ENCODE peak calls at places on chromosomes 5 and 9, in nine cellular contexts. One of them, this sample, is unnamed.

GRCh38 chr5:174338204-174339010 is 292.9 kb downstream of the NSG2 start:
- DNase-seq in stimulated activated CD4-positive, alpha-beta T cell treated with anti-CD3 and anti-CD28 coated beads, Interleukin-1b, Interleukin-23, amount 100 ng/mL, for 24 hours: no peak
- DNase-seq in psoas muscle: no peak
- DNase-seq in T-cell: no peak
- DNase-seq in NCI-H1105 treated with DMSO at 0.1 percent for 48 hours: no peak
- DNase-seq in hippocampal formation: no peak
- DNase-seq in breast epithelium: no peak
- DNase-seq in heart left ventricle: no peak
- DNase-seq in NCI-H460: no peak
- DNase-seq in this sample: no peak

GRCh38 chr9:134644715-134645606 is 3.4 kb downstream of the COL5A1 start:
- DNase-seq in hippocampal formation: no peak
- DNase-seq in NCI-H1105 treated with DMSO at 0.1 percent for 48 hours: no peak
- DNase-seq in T-cell: no peak
- DNase-seq in heart left ventricle: peak
- DNase-seq in NCI-H460: no peak
- DNase-seq in psoas muscle: peak
- DNase-seq in breast epithelium: peak
- DNase-seq in stimulated activated CD4-positive, alpha-beta T cell treated with anti-CD3 and anti-CD28 coated beads, Interleukin-1b, Interleukin-23, amount 100 ng/mL, for 24 hours: no peak
- DNase-seq in this sample: peak

GRCh38 chr5:2177244-2177643 is 294.5 kb upstream of the IRX4 start:
- DNase-seq in NCI-H460: no peak
- DNase-seq in heart left ventricle: no peak
- DNase-seq in stimulated activated CD4-positive, alpha-beta T cell treated with anti-CD3 and anti-CD28 coated beads, Interleukin-1b, Interleukin-23, amount 100 ng/mL, for 24 hours: no peak
- DNase-seq in T-cell: no peak
- DNase-seq in breast epithelium: no peak
- DNase-seq in NCI-H1105 treated with DMSO at 0.1 percent for 48 hours: no peak
- DNase-seq in hippocampal formation: no peak
- DNase-seq in psoas muscle: no peak
- DNase-seq in this sample: no peak

GRCh38 chr9:121686930-121687541 is 35.6 kb downstream of the DAB2IP start:
- DNase-seq in stimulated activated CD4-positive, alpha-beta T cell treated with anti-CD3 and anti-CD28 coated beads, Interleukin-1b, Interleukin-23, amount 100 ng/mL, for 24 hours: peak
- DNase-seq in T-cell: no peak
- DNase-seq in hippocampal formation: peak
- DNase-seq in heart left ventricle: no peak
- DNase-seq in breast epithelium: peak
- DNase-seq in NCI-H460: peak
- DNase-seq in psoas muscle: peak
- DNase-seq in NCI-H1105 treated with DMSO at 0.1 percent for 48 hours: peak
- DNase-seq in this sample: peak

GRCh38 chr5:121968910-121969607 is 7.3 kb downstream of the SRFBP1 start:
- DNase-seq in hippocampal formation: no peak
- DNase-seq in psoas muscle: no peak
- DNase-seq in NCI-H460: peak
- DNase-seq in heart left ventricle: no peak
- DNase-seq in breast epithelium: no peak
- DNase-seq in stimulated activated CD4-positive, alpha-beta T cell treated with anti-CD3 and anti-CD28 coated beads, Interleukin-1b, Interleukin-23, amount 100 ng/mL, for 24 hours: no peak
- DNase-seq in NCI-H1105 treated with DMSO at 0.1 percent for 48 hours: no peak
- DNase-seq in T-cell: no peak
- DNase-seq in this sample: no peak

GRCh38 chr9:134025606-134026541 is 593 bp downstream of the BRD3OS start:
- DNase-seq in NCI-H1105 treated with DMSO at 0.1 percent for 48 hours: peak
- DNase-seq in stimulated activated CD4-positive, alpha-beta T cell treated with anti-CD3 and anti-CD28 coated beads, Interleukin-1b, Interleukin-23, amount 100 ng/mL, for 24 hours: peak
- DNase-seq in NCI-H460: peak
- DNase-seq in breast epithelium: no peak
- DNase-seq in heart left ventricle: no peak
- DNase-seq in psoas muscle: peak
- DNase-seq in hippocampal formation: no peak
- DNase-seq in T-cell: peak
- DNase-seq in this sample: peak

GRCh38 chr5:1464096-1464446 is 18.8 kb upstream of the SLC6A3 start:
- DNase-seq in stimulated activated CD4-positive, alpha-beta T cell treated with anti-CD3 and anti-CD28 coated beads, Interleukin-1b, Interleukin-23, amount 100 ng/mL, for 24 hours: no peak
- DNase-seq in NCI-H460: no peak
- DNase-seq in hippocampal formation: no peak
- DNase-seq in T-cell: no peak
- DNase-seq in breast epithelium: no peak
- DNase-seq in NCI-H1105 treated with DMSO at 0.1 percent for 48 hours: no peak
- DNase-seq in psoas muscle: no peak
- DNase-seq in heart left ventricle: no peak
- DNase-seq in this sample: no peak

GRCh38 chr5:149745-150450 is 41.4 kb upstream of the LRRC14B start:
- DNase-seq in breast epithelium: no peak
- DNase-seq in hippocampal formation: no peak
- DNase-seq in psoas muscle: no peak
- DNase-seq in NCI-H460: no peak
- DNase-seq in heart left ventricle: no peak
- DNase-seq in T-cell: no peak
- DNase-seq in stimulated activated CD4-positive, alpha-beta T cell treated with anti-CD3 and anti-CD28 coated beads, Interleukin-1b, Interleukin-23, amount 100 ng/mL, for 24 hours: no peak
- DNase-seq in NCI-H1105 treated with DMSO at 0.1 percent for 48 hours: peak
- DNase-seq in this sample: no peak

GRCh38 chr9:75962186-75963036 is 71.9 kb downstream of the PCSK5 start:
- DNase-seq in NCI-H460: no peak
- DNase-seq in hippocampal formation: no peak
- DNase-seq in heart left ventricle: peak
- DNase-seq in breast epithelium: no peak
- DNase-seq in stimulated activated CD4-positive, alpha-beta T cell treated with anti-CD3 and anti-CD28 coated beads, Interleukin-1b, Interleukin-23, amount 100 ng/mL, for 24 hours: no peak
- DNase-seq in psoas muscle: peak
- DNase-seq in T-cell: no peak
- DNase-seq in NCI-H1105 treated with DMSO at 0.1 percent for 48 hours: peak
- DNase-seq in this sample: no peak

GRCh38 chr9:126693428-126693931 is 79.8 kb downstream of the LMX1B start:
- DNase-seq in heart left ventricle: no peak
- DNase-seq in hippocampal formation: no peak
- DNase-seq in stimulated activated CD4-positive, alpha-beta T cell treated with anti-CD3 and anti-CD28 coated beads, Interleukin-1b, Interleukin-23, amount 100 ng/mL, for 24 hours: no peak
- DNase-seq in NCI-H460: no peak
- DNase-seq in breast epithelium: no peak
- DNase-seq in T-cell: no peak
- DNase-seq in psoas muscle: no peak
- DNase-seq in NCI-H1105 treated with DMSO at 0.1 percent for 48 hours: no peak
- DNase-seq in this sample: no peak

GRCh38 chr5:138979684-138980275 is 104.6 kb upstream of the LRRTM2 start:
- DNase-seq in hippocampal formation: no peak
- DNase-seq in heart left ventricle: no peak
- DNase-seq in T-cell: peak
- DNase-seq in psoas muscle: no peak
- DNase-seq in NCI-H1105 treated with DMSO at 0.1 percent for 48 hours: no peak
- DNase-seq in NCI-H460: no peak
- DNase-seq in breast epithelium: no peak
- DNase-seq in stimulated activated CD4-positive, alpha-beta T cell treated with anti-CD3 and anti-CD28 coated beads, Interleukin-1b, Interleukin-23, amount 100 ng/mL, for 24 hours: peak
- DNase-seq in this sample: no peak

GRCh38 chr9:109471994-109472393 is 26.1 kb downstream of the PTPN3 start:
- DNase-seq in breast epithelium: no peak
- DNase-seq in T-cell: no peak
- DNase-seq in hippocampal formation: no peak
- DNase-seq in psoas muscle: no peak
- DNase-seq in NCI-H460: no peak
- DNase-seq in heart left ventricle: no peak
- DNase-seq in stimulated activated CD4-positive, alpha-beta T cell treated with anti-CD3 and anti-CD28 coated beads, Interleukin-1b, Interleukin-23, amount 100 ng/mL, for 24 hours: no peak
- DNase-seq in NCI-H1105 treated with DMSO at 0.1 percent for 48 hours: peak
- DNase-seq in this sample: no peak

GRCh38 chr5:144313147-144313726 is 142.6 kb downstream of the KCTD16 start:
- DNase-seq in NCI-H1105 treated with DMSO at 0.1 percent for 48 hours: peak
- DNase-seq in heart left ventricle: no peak
- DNase-seq in hippocampal formation: no peak
- DNase-seq in NCI-H460: no peak
- DNase-seq in psoas muscle: no peak
- DNase-seq in T-cell: no peak
- DNase-seq in breast epithelium: no peak
- DNase-seq in stimulated activated CD4-positive, alpha-beta T cell treated with anti-CD3 and anti-CD28 coated beads, Interleukin-1b, Interleukin-23, amount 100 ng/mL, for 24 hours: no peak
- DNase-seq in this sample: no peak

GRCh38 chr9:12856608-12857007 is 81.8 kb downstream of the LURAP1L start:
- DNase-seq in stimulated activated CD4-positive, alpha-beta T cell treated with anti-CD3 and anti-CD28 coated beads, Interleukin-1b, Interleukin-23, amount 100 ng/mL, for 24 hours: no peak
- DNase-seq in T-cell: no peak
- DNase-seq in breast epithelium: no peak
- DNase-seq in hippocampal formation: no peak
- DNase-seq in NCI-H460: no peak
- DNase-seq in NCI-H1105 treated with DMSO at 0.1 percent for 48 hours: no peak
- DNase-seq in heart left ventricle: no peak
- DNase-seq in psoas muscle: no peak
- DNase-seq in this sample: no peak

GRCh38 chr9:79195904-79196303 is 375.9 kb upstream of the TLE4 start:
- DNase-seq in NCI-H1105 treated with DMSO at 0.1 percent for 48 hours: no peak
- DNase-seq in hippocampal formation: no peak
- DNase-seq in T-cell: no peak
- DNase-seq in heart left ventricle: no peak
- DNase-seq in NCI-H460: no peak
- DNase-seq in stimulated activated CD4-positive, alpha-beta T cell treated with anti-CD3 and anti-CD28 coated beads, Interleukin-1b, Interleukin-23, amount 100 ng/mL, for 24 hours: no peak
- DNase-seq in breast epithelium: no peak
- DNase-seq in psoas muscle: no peak
- DNase-seq in this sample: no peak

GRCh38 chr5:172793577-172794488 is 22.8 kb upstream of the DUSP1 start:
- DNase-seq in stimulated activated CD4-positive, alpha-beta T cell treated with anti-CD3 and anti-CD28 coated beads, Interleukin-1b, Interleukin-23, amount 100 ng/mL, for 24 hours: no peak
- DNase-seq in psoas muscle: no peak
- DNase-seq in breast epithelium: no peak
- DNase-seq in NCI-H1105 treated with DMSO at 0.1 percent for 48 hours: no peak
- DNase-seq in T-cell: no peak
- DNase-seq in heart left ventricle: no peak
- DNase-seq in hippocampal formation: no peak
- DNase-seq in NCI-H460: no peak
- DNase-seq in this sample: no peak

GRCh38 chr9:77847626-77848025 is 184.0 kb downstream of the GNAQ start:
- DNase-seq in T-cell: no peak
- DNase-seq in stimulated activated CD4-positive, alpha-beta T cell treated with anti-CD3 and anti-CD28 coated beads, Interleukin-1b, Interleukin-23, amount 100 ng/mL, for 24 hours: no peak
- DNase-seq in NCI-H460: no peak
- DNase-seq in hippocampal formation: no peak
- DNase-seq in psoas muscle: no peak
- DNase-seq in NCI-H1105 treated with DMSO at 0.1 percent for 48 hours: no peak
- DNase-seq in breast epithelium: no peak
- DNase-seq in heart left ventricle: no peak
- DNase-seq in this sample: no peak

GRCh38 chr5:148739524-148739923 is 85.2 kb upstream of the HTR4 start:
- DNase-seq in T-cell: no peak
- DNase-seq in NCI-H460: no peak
- DNase-seq in NCI-H1105 treated with DMSO at 0.1 percent for 48 hours: no peak
- DNase-seq in psoas muscle: no peak
- DNase-seq in hippocampal formation: no peak
- DNase-seq in heart left ventricle: no peak
- DNase-seq in breast epithelium: no peak
- DNase-seq in stimulated activated CD4-positive, alpha-beta T cell treated with anti-CD3 and anti-CD28 coated beads, Interleukin-1b, Interleukin-23, amount 100 ng/mL, for 24 hours: no peak
- DNase-seq in this sample: no peak

GRCh38 chr9:21027295-21027694 is 4.1 kb downstream of the HACD4 start:
- DNase-seq in breast epithelium: no peak
- DNase-seq in NCI-H460: no peak
- DNase-seq in heart left ventricle: no peak
- DNase-seq in psoas muscle: no peak
- DNase-seq in hippocampal formation: no peak
- DNase-seq in T-cell: no peak
- DNase-seq in NCI-H1105 treated with DMSO at 0.1 percent for 48 hours: no peak
- DNase-seq in stimulated activated CD4-positive, alpha-beta T cell treated with anti-CD3 and anti-CD28 coated beads, Interleukin-1b, Interleukin-23, amount 100 ng/mL, for 24 hours: no peak
- DNase-seq in this sample: no peak

GRCh38 chr9:113436753-113437515 is 26.4 kb downstream of the C9orf43 start:
- DNase-seq in heart left ventricle: no peak
- DNase-seq in T-cell: no peak
- DNase-seq in NCI-H460: no peak
- DNase-seq in stimulated activated CD4-positive, alpha-beta T cell treated with anti-CD3 and anti-CD28 coated beads, Interleukin-1b, Interleukin-23, amount 100 ng/mL, for 24 hours: no peak
- DNase-seq in breast epithelium: no peak
- DNase-seq in hippocampal formation: no peak
- DNase-seq in psoas muscle: no peak
- DNase-seq in NCI-H1105 treated with DMSO at 0.1 percent for 48 hours: no peak
- DNase-seq in this sample: no peak

GRCh38 chr5:23506329-23507236 is 826 bp upstream of the PRDM9 start:
- DNase-seq in psoas muscle: no peak
- DNase-seq in T-cell: no peak
- DNase-seq in stimulated activated CD4-positive, alpha-beta T cell treated with anti-CD3 and anti-CD28 coated beads, Interleukin-1b, Interleukin-23, amount 100 ng/mL, for 24 hours: no peak
- DNase-seq in breast epithelium: no peak
- DNase-seq in NCI-H1105 treated with DMSO at 0.1 percent for 48 hours: peak
- DNase-seq in NCI-H460: no peak
- DNase-seq in heart left ventricle: no peak
- DNase-seq in hippocampal formation: no peak
- DNase-seq in this sample: no peak

GRCh38 chr9:72952914-72953313 is at the start of gene ALDH1A1:
- DNase-seq in psoas muscle: no peak
- DNase-seq in NCI-H1105 treated with DMSO at 0.1 percent for 48 hours: peak
- DNase-seq in hippocampal formation: no peak
- DNase-seq in NCI-H460: peak
- DNase-seq in heart left ventricle: no peak
- DNase-seq in stimulated activated CD4-positive, alpha-beta T cell treated with anti-CD3 and anti-CD28 coated beads, Interleukin-1b, Interleukin-23, amount 100 ng/mL, for 24 hours: no peak
- DNase-seq in breast epithelium: no peak
- DNase-seq in T-cell: no peak
- DNase-seq in this sample: no peak

GRCh38 chr9:83986765-83987401 is 6.3 kb downstream of the RMI1 start:
- DNase-seq in heart left ventricle: no peak
- DNase-seq in NCI-H1105 treated with DMSO at 0.1 percent for 48 hours: no peak
- DNase-seq in hippocampal formation: no peak
- DNase-seq in stimulated activated CD4-positive, alpha-beta T cell treated with anti-CD3 and anti-CD28 coated beads, Interleukin-1b, Interleukin-23, amount 100 ng/mL, for 24 hours: no peak
- DNase-seq in T-cell: no peak
- DNase-seq in psoas muscle: peak
- DNase-seq in NCI-H460: no peak
- DNase-seq in breast epithelium: no peak
- DNase-seq in this sample: no peak

GRCh38 chr5:17314907-17315471 is 97.6 kb downstream of the BASP1 start:
- DNase-seq in NCI-H460: no peak
- DNase-seq in NCI-H1105 treated with DMSO at 0.1 percent for 48 hours: peak
- DNase-seq in hippocampal formation: no peak
- DNase-seq in psoas muscle: no peak
- DNase-seq in T-cell: no peak
- DNase-seq in stimulated activated CD4-positive, alpha-beta T cell treated with anti-CD3 and anti-CD28 coated beads, Interleukin-1b, Interleukin-23, amount 100 ng/mL, for 24 hours: no peak
- DNase-seq in breast epithelium: no peak
- DNase-seq in heart left ventricle: no peak
- DNase-seq in this sample: peak

GRCh38 chr5:165201364-165202143 is 1696.1 kb downstream of the MAT2B start:
- DNase-seq in T-cell: no peak
- DNase-seq in heart left ventricle: no peak
- DNase-seq in psoas muscle: no peak
- DNase-seq in hippocampal formation: no peak
- DNase-seq in NCI-H1105 treated with DMSO at 0.1 percent for 48 hours: no peak
- DNase-seq in breast epithelium: no peak
- DNase-seq in NCI-H460: no peak
- DNase-seq in stimulated activated CD4-positive, alpha-beta T cell treated with anti-CD3 and anti-CD28 coated beads, Interleukin-1b, Interleukin-23, amount 100 ng/mL, for 24 hours: no peak
- DNase-seq in this sample: no peak

GRCh38 chr9:114629563-114630090 is 18.5 kb downstream of the TMEM268 start:
- DNase-seq in psoas muscle: no peak
- DNase-seq in T-cell: no peak
- DNase-seq in NCI-H460: no peak
- DNase-seq in NCI-H1105 treated with DMSO at 0.1 percent for 48 hours: no peak
- DNase-seq in hippocampal formation: no peak
- DNase-seq in stimulated activated CD4-positive, alpha-beta T cell treated with anti-CD3 and anti-CD28 coated beads, Interleukin-1b, Interleukin-23, amount 100 ng/mL, for 24 hours: no peak
- DNase-seq in heart left ventricle: no peak
- DNase-seq in breast epithelium: no peak
- DNase-seq in this sample: no peak

This sample was measured in Karpas-422.